ENCODE peak calls at places on chromosomes 4 and X, in four cellular contexts. M, A, E and T are unnamed samples.

GRCh38 chr4:119646347-119647071 is 17.9 kb upstream of the PDE5A start:
- DNase-seq in A (no peak), E (no peak), M (no peak), T (no peak)

GRCh38 chrX:47143894-47144625 is 442 bp downstream of the NDUFB11 start:
- DNase-seq in A (no peak), E (peak; percentile 77), M (peak; percentile 42), T (no peak)

GRCh38 chr4:183657564-183657963 is 1.4 kb downstream of the RWDD4 start:
- DNase-seq in M (no peak), A (no peak), E (no peak), T (no peak)

GRCh38 chr4:140296335-140296753 is 77.1 kb upstream of the SCOC start:
- DNase-seq in E (no peak), M (no peak), A (no peak), T (peak; percentile 6)

GRCh38 chrX:120536056-120536455 is 24.7 kb downstream of the CUL4B start:
- DNase-seq in A (no peak), M (no peak), E (no peak), T (no peak)

GRCh38 chr4:176137626-176138025 is 57.8 kb downstream of the SPATA4 start:
- DNase-seq in E (no peak), A (no peak), M (no peak), T (no peak)

GRCh38 chr4:160370046-160370445 is 1267.2 kb downstream of the RAPGEF2 start:
- DNase-seq in A (no peak), M (no peak), E (no peak), T (no peak)

GRCh38 chrX:74272230-74272629 is 31.8 kb upstream of the ZCCHC13 start:
- DNase-seq in E (no peak), A (no peak), M (no peak), T (no peak)

GRCh38 chr4:184424993-184425758 is 49.2 kb downstream of the IRF2 start:
- DNase-seq in M (no peak), E (no peak), A (no peak), T (no peak)

GRCh38 chr4:52853351-52853750 is 8.8 kb upstream of the RASL11B start:
- DNase-seq in M (no peak), E (no peak), A (no peak), T (no peak)

GRCh38 chr4:5753766-5754528 is 42.9 kb downstream of the EVC start:
- DNase-seq in A (no peak), M (no peak), E (no peak), T (no peak)

DNA sequence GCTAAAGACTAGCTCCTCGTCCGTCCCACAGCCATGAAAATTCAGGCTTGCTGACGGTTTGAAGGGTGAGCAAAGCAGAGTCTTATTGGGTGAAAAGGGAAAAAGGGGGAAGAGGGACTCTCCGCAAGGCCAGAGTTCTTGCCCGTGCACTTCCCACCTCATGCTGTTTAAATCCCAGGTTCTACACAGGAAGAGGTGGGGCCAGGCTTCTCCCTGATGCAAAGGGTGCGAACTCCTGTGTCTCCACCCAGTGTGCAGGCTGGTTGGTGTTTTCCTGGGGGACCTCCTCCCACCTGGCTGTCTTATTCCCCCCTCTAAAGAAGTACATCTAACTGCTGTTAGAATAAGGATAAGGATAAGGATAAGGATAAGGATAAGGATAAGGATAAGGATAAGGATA is 18.0 kb upstream of the LANCL3 start:
- DNase-seq in E (no peak), M (no peak), A (no peak), T (no peak)
- TF ChIP-seq YY1 in E (no peak), M (no peak), A (no peak), T (no peak)

GRCh38 chrX:15863944-15864491 is 9.4 kb upstream of the AP1S2 start:
- DNase-seq in E (no peak), M (no peak), A (no peak), T (no peak)

GRCh38 chrX:15866141-15866540 is 11.5 kb upstream of the AP1S2 start:
- DNase-seq in A (no peak), M (no peak), E (no peak), T (no peak)

GRCh38 chrX:15869695-15870094 is 15.1 kb upstream of the AP1S2 start:
- DNase-seq in E (no peak), M (no peak), A (no peak), T (no peak)

DNA sequence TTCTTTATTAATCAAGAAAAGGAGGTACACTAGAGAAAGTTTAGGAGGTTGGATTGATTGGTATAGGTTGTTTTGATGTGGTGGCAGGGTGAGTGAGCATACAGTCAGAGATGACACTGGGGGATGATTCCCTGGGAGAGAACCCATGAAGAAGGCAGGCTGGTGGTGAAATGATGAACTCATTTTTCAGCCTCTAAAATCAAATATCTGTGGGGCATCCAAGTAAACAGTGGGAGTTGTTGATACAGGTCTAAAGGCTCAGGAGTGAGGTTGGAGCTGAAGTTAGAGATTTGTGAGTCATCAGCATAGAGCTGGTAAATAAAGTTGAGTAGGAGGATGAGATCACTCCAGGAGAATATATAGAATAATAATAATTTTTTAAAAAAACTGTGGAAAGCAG is 10.0 kb upstream of the AP1S2 start:
- DNase-seq in E (no peak), A (no peak), M (no peak), T (no peak)
- TF ChIP-seq BRCA1 in E (no peak), A (no peak), M (no peak), T (no peak)

GRCh38 chr4:169202143-169202699 is 68.5 kb downstream of the SH3RF1 start:
- DNase-seq in E (no peak), A (no peak), M (no peak), T (peak; percentile 10)
- TF ChIP-seq YY1 in E (no peak), A (no peak), M (no peak), T (no peak)

GRCh38 chr4:7861440-7861881 is 78.2 kb downstream of the AFAP1 start:
- DNase-seq in E (no peak), M (no peak), A (peak; percentile 61), T (no peak)

GRCh38 chr4:7862561-7863200 is 77.0 kb downstream of the AFAP1 start:
- DNase-seq in A (no peak), M (no peak), E (no peak), T (no peak)

GRCh38 chr4:7864685-7865084 is 75.0 kb downstream of the AFAP1 start:
- DNase-seq in E (no peak), M (no peak), A (no peak), T (no peak)

GRCh38 chr4:7865533-7865932 is 74.1 kb downstream of the AFAP1 start:
- DNase-seq in M (no peak), E (no peak), A (no peak), T (no peak)

GRCh38 chr4:7863911-7864681 is 75.6 kb downstream of the AFAP1 start:
- DNase-seq in A (no peak), E (no peak), M (no peak), T (peak; percentile 14)
- TF ChIP-seq BRCA1 in A (no peak), E (no peak), M (no peak), T (no peak)